ENCODE peak calls at places on chromosome 22, in seven cellular contexts. One of them, this sample, is unnamed. For H3K9me3, the result is how much of the 10 kb centered on the place peaks cover.

GRCh38 chr22:40626826-40627225 is 9.7 kb downstream of the MRTFA start:
- DNase-seq in mucosa of descending colon: no peak
- DNase-seq in right lobe of liver: no peak
- DNase-seq in ovary: no peak
- DNase-seq in heart left ventricle: no peak
- DNase-seq in HCT116: no peak
- DNase-seq in psoas muscle: no peak
- DNase-seq in this sample: no peak

GRCh38 chr22:25176175-25176574 is 23.5 kb upstream of the CRYBB3 start:
- DNase-seq in mucosa of descending colon: no peak
- DNase-seq in right lobe of liver: no peak
- DNase-seq in ovary: no peak
- DNase-seq in heart left ventricle: no peak
- DNase-seq in HCT116: no peak
- DNase-seq in psoas muscle: no peak
- DNase-seq in this sample: no peak

GRCh38 chr22:16601437-16602223 is 9.0 kb upstream of the CCT8L2 start:
- DNase-seq in mucosa of descending colon: no peak
- DNase-seq in right lobe of liver: no peak
- DNase-seq in ovary: peak
- DNase-seq in heart left ventricle: peak
- DNase-seq in HCT116: no peak
- DNase-seq in psoas muscle: no peak
- DNase-seq in this sample: no peak

GRCh38 chr22:23565942-23566715 is 14.0 kb downstream of the IGLL1 start:
- DNase-seq in mucosa of descending colon: no peak
- DNase-seq in right lobe of liver: no peak
- DNase-seq in ovary: peak
- DNase-seq in heart left ventricle: no peak
- DNase-seq in HCT116: no peak
- DNase-seq in psoas muscle: peak
- DNase-seq in this sample: no peak

GRCh38 chr22:43129426-43130425 is 13.5 kb downstream of the MCAT start:
- DNase-seq in mucosa of descending colon: no peak
- DNase-seq in right lobe of liver: no peak
- DNase-seq in ovary: no peak
- DNase-seq in heart left ventricle: no peak
- DNase-seq in HCT116: no peak
- DNase-seq in psoas muscle: no peak
- DNase-seq in this sample: no peak

GRCh38 chr22:36497910-36498669 is 8.8 kb downstream of the FOXRED2 start:
- DNase-seq in mucosa of descending colon: no peak
- DNase-seq in right lobe of liver: no peak
- DNase-seq in ovary: no peak
- DNase-seq in heart left ventricle: no peak
- DNase-seq in HCT116: no peak
- DNase-seq in psoas muscle: no peak
- DNase-seq in this sample: no peak

GRCh38 chr22:24977370-24978230 is 25.1 kb downstream of the KIAA1671 start:
- DNase-seq in mucosa of descending colon: peak
- DNase-seq in right lobe of liver: peak
- DNase-seq in ovary: peak
- DNase-seq in heart left ventricle: peak
- DNase-seq in HCT116: no peak
- DNase-seq in psoas muscle: peak
- DNase-seq in this sample: peak

GRCh38 chr22:50505776-50506610 is 1.5 kb downstream of the LMF2 start:
- DNase-seq in mucosa of descending colon: peak
- DNase-seq in right lobe of liver: no peak
- DNase-seq in ovary: peak
- DNase-seq in heart left ventricle: no peak
- DNase-seq in HCT116: no peak
- DNase-seq in psoas muscle: no peak
- DNase-seq in this sample: no peak

GRCh38 chr22:42841444-42841843 is 15.6 kb downstream of the ARFGAP3 start:
- DNase-seq in mucosa of descending colon: no peak
- DNase-seq in right lobe of liver: no peak
- DNase-seq in ovary: no peak
- DNase-seq in heart left ventricle: no peak
- DNase-seq in HCT116: no peak
- DNase-seq in psoas muscle: no peak
- DNase-seq in this sample: no peak

DNA sequence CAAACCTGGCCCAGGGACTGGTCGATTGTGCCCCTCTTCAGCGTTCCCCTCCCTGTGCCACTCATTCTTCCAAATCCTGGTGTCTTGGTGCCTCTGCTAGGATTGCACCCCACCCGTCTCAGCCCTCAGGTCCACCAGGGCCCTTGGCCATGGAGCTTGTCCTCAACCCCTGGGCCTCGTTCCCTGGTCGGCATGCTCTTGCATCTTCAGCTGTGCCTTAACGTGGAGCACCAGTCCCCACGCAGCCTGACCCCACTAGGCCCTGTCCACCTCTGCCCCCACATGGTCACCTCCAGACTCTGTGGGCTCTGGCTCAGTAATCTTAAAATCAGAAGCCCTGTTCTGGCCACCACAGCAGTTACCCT is 61.1 kb downstream of the OSBP2 start:
- DNase-seq in mucosa of descending colon: no peak
- DNase-seq in right lobe of liver: no peak
- DNase-seq in ovary: no peak
- DNase-seq in heart left ventricle: no peak
- DNase-seq in HCT116: no peak
- DNase-seq in psoas muscle: no peak
- DNase-seq in this sample: no peak
- TF ChIP-seq CTCF in mucosa of descending colon: no peak
- TF ChIP-seq CTCF in right lobe of liver: no peak
- TF ChIP-seq CTCF in ovary: no peak
- TF ChIP-seq CTCF in heart left ventricle: no peak
- TF ChIP-seq CTCF in HCT116: no peak
- TF ChIP-seq CTCF in psoas muscle: no peak
- TF ChIP-seq CTCF in this sample: peak

DNA sequence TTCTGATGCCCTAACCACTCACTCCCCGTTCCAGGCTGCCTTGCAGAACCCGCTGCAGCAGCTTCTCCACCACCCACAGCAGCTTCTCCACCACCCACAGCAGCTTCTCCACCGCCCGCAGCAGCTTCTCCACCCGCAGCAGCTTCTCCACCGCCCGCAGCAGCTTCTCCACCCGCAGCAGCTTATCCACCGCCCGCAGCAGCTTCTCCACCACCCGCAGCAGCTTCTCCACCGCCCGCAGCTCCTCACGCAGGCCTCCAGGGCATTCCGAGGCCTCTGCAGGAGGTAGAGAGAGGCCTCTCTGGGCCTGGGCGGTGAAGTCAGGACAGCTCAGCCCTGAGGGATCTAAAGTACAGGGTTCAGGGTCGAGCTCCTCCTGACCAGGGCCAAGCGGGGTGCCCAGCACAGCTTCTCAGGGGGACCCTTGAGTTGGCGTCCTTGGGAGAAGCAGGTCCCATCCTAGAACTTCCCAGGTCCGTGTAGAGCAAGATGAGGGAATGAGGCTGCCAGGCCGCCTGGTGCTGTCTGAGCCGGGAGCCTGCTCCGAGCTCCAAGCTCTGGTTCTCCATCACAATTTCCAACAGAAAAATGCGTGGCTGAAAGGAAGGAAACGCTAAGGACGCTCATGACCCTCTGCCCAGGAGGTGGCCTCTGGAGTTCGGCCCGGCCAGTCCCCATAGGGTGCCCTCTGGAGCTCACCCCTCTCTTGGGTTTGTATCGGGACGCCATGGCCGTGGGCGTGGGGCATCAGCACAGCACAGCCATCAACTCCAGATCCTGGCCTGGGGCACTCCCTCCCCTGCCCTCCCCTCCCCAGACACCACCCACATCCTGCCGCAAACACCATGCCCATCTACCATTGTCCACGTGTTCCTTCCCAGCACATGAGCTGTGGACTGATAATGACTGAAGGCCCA is 528.6 kb downstream of the BRD1 start:
- DNase-seq in mucosa of descending colon: no peak
- DNase-seq in right lobe of liver: peak
- DNase-seq in ovary: no peak
- DNase-seq in heart left ventricle: no peak
- DNase-seq in HCT116: no peak
- DNase-seq in psoas muscle: no peak
- DNase-seq in this sample: peak
- H3K9me3 ChIP-seq in mucosa of descending colon: under half
- H3K9me3 ChIP-seq in right lobe of liver: under half
- H3K9me3 ChIP-seq in ovary: under half
- H3K9me3 ChIP-seq in heart left ventricle: under half
- H3K9me3 ChIP-seq in HCT116: under half
- H3K9me3 ChIP-seq in psoas muscle: under half
- H3K9me3 ChIP-seq in this sample: under half

GRCh38 chr22:39502789-39503464 is 837 bp downstream of the MIEF1 start:
- DNase-seq in mucosa of descending colon: no peak
- DNase-seq in right lobe of liver: no peak
- DNase-seq in ovary: no peak
- DNase-seq in heart left ventricle: no peak
- DNase-seq in HCT116: no peak
- DNase-seq in psoas muscle: peak
- DNase-seq in this sample: no peak
- TF ChIP-seq CTCF in mucosa of descending colon: no peak
- TF ChIP-seq CTCF in right lobe of liver: no peak
- TF ChIP-seq CTCF in ovary: no peak
- TF ChIP-seq CTCF in heart left ventricle: no peak
- TF ChIP-seq CTCF in HCT116: no peak
- TF ChIP-seq CTCF in psoas muscle: no peak
- TF ChIP-seq CTCF in this sample: no peak

GRCh38 chr22:48883211-48883960 is 944.3 kb downstream of the BRD1 start:
- DNase-seq in mucosa of descending colon: no peak
- DNase-seq in right lobe of liver: no peak
- DNase-seq in ovary: no peak
- DNase-seq in heart left ventricle: no peak
- DNase-seq in HCT116: no peak
- DNase-seq in psoas muscle: peak
- DNase-seq in this sample: peak

GRCh38 chr22:48885271-48885918 is 942.3 kb downstream of the BRD1 start:
- DNase-seq in mucosa of descending colon: no peak
- DNase-seq in right lobe of liver: no peak
- DNase-seq in ovary: no peak
- DNase-seq in heart left ventricle: no peak
- DNase-seq in HCT116: no peak
- DNase-seq in psoas muscle: peak
- DNase-seq in this sample: peak

GRCh38 chr22:48884292-48884691 is 943.4 kb downstream of the BRD1 start:
- DNase-seq in mucosa of descending colon: no peak
- DNase-seq in right lobe of liver: no peak
- DNase-seq in ovary: no peak
- DNase-seq in heart left ventricle: no peak
- DNase-seq in HCT116: no peak
- DNase-seq in psoas muscle: peak
- DNase-seq in this sample: peak

GRCh38 chr22:48885919-48886305 is 941.8 kb downstream of the BRD1 start:
- DNase-seq in mucosa of descending colon: no peak
- DNase-seq in right lobe of liver: no peak
- DNase-seq in ovary: no peak
- DNase-seq in heart left ventricle: no peak
- DNase-seq in HCT116: no peak
- DNase-seq in psoas muscle: peak
- DNase-seq in this sample: peak

GRCh38 chr22:48884786-48885185 is 942.9 kb downstream of the BRD1 start:
- DNase-seq in mucosa of descending colon: no peak
- DNase-seq in right lobe of liver: no peak
- DNase-seq in ovary: no peak
- DNase-seq in heart left ventricle: no peak
- DNase-seq in HCT116: no peak
- DNase-seq in psoas muscle: peak
- DNase-seq in this sample: peak
- H3K9me3 ChIP-seq in mucosa of descending colon: under half
- H3K9me3 ChIP-seq in right lobe of liver: under half
- H3K9me3 ChIP-seq in ovary: under half
- H3K9me3 ChIP-seq in heart left ventricle: under half
- H3K9me3 ChIP-seq in HCT116: under half
- H3K9me3 ChIP-seq in psoas muscle: under half
- H3K9me3 ChIP-seq in this sample: under half

DNA sequence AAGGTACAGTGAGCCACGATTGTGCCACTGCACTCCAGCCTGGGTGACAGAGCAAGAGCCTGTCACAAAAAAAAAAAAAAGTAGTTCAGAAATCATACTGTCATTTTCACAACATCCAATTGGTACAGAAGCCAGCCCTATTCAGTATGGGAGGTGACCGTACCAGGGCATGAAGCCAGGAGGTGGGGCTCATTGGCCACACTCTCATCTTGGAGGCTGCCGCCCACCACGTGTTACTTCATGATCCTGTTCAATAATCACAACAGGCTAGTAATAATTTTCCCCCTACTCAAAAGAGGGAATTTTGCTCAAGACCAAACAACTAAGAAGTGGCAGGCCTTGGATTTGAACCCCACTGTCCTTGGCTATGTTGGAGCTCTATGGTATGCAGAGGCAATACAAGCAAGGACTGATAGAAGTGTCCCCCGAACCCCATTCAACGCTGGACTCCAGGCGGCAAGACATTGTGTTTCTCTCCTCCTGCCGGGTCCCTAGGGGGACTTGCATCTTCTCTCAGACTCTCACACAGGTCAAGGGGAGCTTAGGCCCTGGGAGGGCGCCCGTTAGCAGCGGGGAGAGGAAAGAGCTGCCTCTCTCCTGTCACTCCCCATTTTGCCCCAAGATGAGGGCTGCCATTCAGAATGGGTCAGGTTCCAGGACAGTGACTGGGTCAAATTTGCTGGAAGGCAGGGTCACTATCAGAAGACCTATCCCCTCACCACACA is 40.2 kb upstream of the EMID1 start:
- DNase-seq in mucosa of descending colon: peak
- DNase-seq in right lobe of liver: no peak
- DNase-seq in ovary: no peak
- DNase-seq in heart left ventricle: no peak
- DNase-seq in HCT116: no peak
- DNase-seq in psoas muscle: no peak
- DNase-seq in this sample: no peak
- TF ChIP-seq CTCF in mucosa of descending colon: no peak
- TF ChIP-seq CTCF in right lobe of liver: no peak
- TF ChIP-seq CTCF in ovary: no peak
- TF ChIP-seq CTCF in heart left ventricle: no peak
- TF ChIP-seq CTCF in HCT116: no peak
- TF ChIP-seq CTCF in psoas muscle: no peak
- TF ChIP-seq CTCF in this sample: no peak